ENCODE peak calls at places on chromosomes 4 and X, in seven cellular contexts. One of them, this sample, is unnamed.

GRCh38 chr4:15690020-15690809 is 8.6 kb downstream of the FAM200B start:
- DNase-seq in ACHN: peak
- DNase-seq in progenitor cell of endocrine pancreas: no peak
- DNase-seq in endodermal cell: peak
- DNase-seq in immature natural killer cell: no peak
- DNase-seq in erythroblast: no peak
- DNase-seq in stimulated activated CD8-positive, alpha-beta memory T cell treated with anti-CD3 and anti-CD28 coated beads, Interleukin-15, amount 100 ng/mL, for 24 hours: no peak
- DNase-seq in this sample: no peak

GRCh38 chr4:100095729-100096595 is 94.3 kb downstream of the DDIT4L start:
- DNase-seq in progenitor cell of endocrine pancreas: peak
- DNase-seq in erythroblast: peak
- DNase-seq in stimulated activated CD8-positive, alpha-beta memory T cell treated with anti-CD3 and anti-CD28 coated beads, Interleukin-15, amount 100 ng/mL, for 24 hours: no peak
- DNase-seq in immature natural killer cell: peak
- DNase-seq in ACHN: peak
- DNase-seq in endodermal cell: peak
- DNase-seq in this sample: peak

GRCh38 chrX:67570839-67571238 is 27.0 kb downstream of the AR start:
- DNase-seq in endodermal cell: no peak
- DNase-seq in ACHN: no peak
- DNase-seq in stimulated activated CD8-positive, alpha-beta memory T cell treated with anti-CD3 and anti-CD28 coated beads, Interleukin-15, amount 100 ng/mL, for 24 hours: no peak
- DNase-seq in immature natural killer cell: no peak
- DNase-seq in erythroblast: no peak
- DNase-seq in progenitor cell of endocrine pancreas: no peak
- DNase-seq in this sample: no peak

GRCh38 chr4:101264993-101265815 is 82.1 kb downstream of the PPP3CA start:
- DNase-seq in ACHN: no peak
- DNase-seq in endodermal cell: no peak
- DNase-seq in progenitor cell of endocrine pancreas: no peak
- DNase-seq in immature natural killer cell: no peak
- DNase-seq in erythroblast: no peak
- DNase-seq in stimulated activated CD8-positive, alpha-beta memory T cell treated with anti-CD3 and anti-CD28 coated beads, Interleukin-15, amount 100 ng/mL, for 24 hours: no peak
- DNase-seq in this sample: no peak

GRCh38 chr4:150167054-150167453 is 88.8 kb downstream of the DCLK2 start:
- DNase-seq in progenitor cell of endocrine pancreas: no peak
- DNase-seq in erythroblast: no peak
- DNase-seq in stimulated activated CD8-positive, alpha-beta memory T cell treated with anti-CD3 and anti-CD28 coated beads, Interleukin-15, amount 100 ng/mL, for 24 hours: no peak
- DNase-seq in ACHN: no peak
- DNase-seq in endodermal cell: no peak
- DNase-seq in immature natural killer cell: no peak
- DNase-seq in this sample: no peak

GRCh38 chr4:185914583-185915199 is 102.7 kb upstream of the SORBS2 start:
- DNase-seq in immature natural killer cell: no peak
- DNase-seq in ACHN: no peak
- DNase-seq in progenitor cell of endocrine pancreas: no peak
- DNase-seq in stimulated activated CD8-positive, alpha-beta memory T cell treated with anti-CD3 and anti-CD28 coated beads, Interleukin-15, amount 100 ng/mL, for 24 hours: no peak
- DNase-seq in erythroblast: no peak
- DNase-seq in endodermal cell: no peak
- DNase-seq in this sample: no peak

GRCh38 chr4:17705107-17705506 is 76.3 kb downstream of the FAM184B start:
- DNase-seq in endodermal cell: no peak
- DNase-seq in erythroblast: no peak
- DNase-seq in immature natural killer cell: no peak
- DNase-seq in progenitor cell of endocrine pancreas: no peak
- DNase-seq in stimulated activated CD8-positive, alpha-beta memory T cell treated with anti-CD3 and anti-CD28 coated beads, Interleukin-15, amount 100 ng/mL, for 24 hours: no peak
- DNase-seq in ACHN: no peak
- DNase-seq in this sample: no peak

GRCh38 chrX:65587616-65588526 is 53.3 kb upstream of the LAS1L start:
- DNase-seq in endodermal cell: no peak
- DNase-seq in erythroblast: peak
- DNase-seq in ACHN: no peak
- DNase-seq in immature natural killer cell: no peak
- DNase-seq in stimulated activated CD8-positive, alpha-beta memory T cell treated with anti-CD3 and anti-CD28 coated beads, Interleukin-15, amount 100 ng/mL, for 24 hours: no peak
- DNase-seq in progenitor cell of endocrine pancreas: no peak
- DNase-seq in this sample: no peak

GRCh38 chr4:64781737-64782326 is 372.6 kb upstream of the TECRL start:
- DNase-seq in endodermal cell: no peak
- DNase-seq in progenitor cell of endocrine pancreas: no peak
- DNase-seq in ACHN: peak
- DNase-seq in erythroblast: peak
- DNase-seq in immature natural killer cell: no peak
- DNase-seq in stimulated activated CD8-positive, alpha-beta memory T cell treated with anti-CD3 and anti-CD28 coated beads, Interleukin-15, amount 100 ng/mL, for 24 hours: no peak
- DNase-seq in this sample: no peak

GRCh38 chr4:1601533-1601835 is 82.6 kb downstream of the FAM53A start:
- DNase-seq in erythroblast: no peak
- DNase-seq in stimulated activated CD8-positive, alpha-beta memory T cell treated with anti-CD3 and anti-CD28 coated beads, Interleukin-15, amount 100 ng/mL, for 24 hours: no peak
- DNase-seq in endodermal cell: no peak
- DNase-seq in immature natural killer cell: no peak
- DNase-seq in ACHN: no peak
- DNase-seq in progenitor cell of endocrine pancreas: no peak
- DNase-seq in this sample: no peak

GRCh38 chrX:96551320-96551872 is 133.2 kb upstream of the DIAPH2 start:
- DNase-seq in progenitor cell of endocrine pancreas: no peak
- DNase-seq in stimulated activated CD8-positive, alpha-beta memory T cell treated with anti-CD3 and anti-CD28 coated beads, Interleukin-15, amount 100 ng/mL, for 24 hours: no peak
- DNase-seq in erythroblast: no peak
- DNase-seq in endodermal cell: no peak
- DNase-seq in immature natural killer cell: no peak
- DNase-seq in ACHN: no peak
- DNase-seq in this sample: no peak

GRCh38 chr4:2071252-2071911 is 12.3 kb downstream of the NAT8L start:
- DNase-seq in ACHN: no peak
- DNase-seq in immature natural killer cell: no peak
- DNase-seq in progenitor cell of endocrine pancreas: no peak
- DNase-seq in endodermal cell: peak
- DNase-seq in stimulated activated CD8-positive, alpha-beta memory T cell treated with anti-CD3 and anti-CD28 coated beads, Interleukin-15, amount 100 ng/mL, for 24 hours: no peak
- DNase-seq in erythroblast: no peak
- DNase-seq in this sample: no peak

GRCh38 chr4:25993564-25994185 is 79.7 kb downstream of the SMIM20 start:
- DNase-seq in immature natural killer cell: no peak
- DNase-seq in erythroblast: peak
- DNase-seq in endodermal cell: peak
- DNase-seq in stimulated activated CD8-positive, alpha-beta memory T cell treated with anti-CD3 and anti-CD28 coated beads, Interleukin-15, amount 100 ng/mL, for 24 hours: no peak
- DNase-seq in ACHN: peak
- DNase-seq in progenitor cell of endocrine pancreas: no peak
- DNase-seq in this sample: no peak

GRCh38 chrX:148203531-148203930 is 222.4 kb downstream of the FMR1NB start:
- DNase-seq in immature natural killer cell: no peak
- DNase-seq in erythroblast: no peak
- DNase-seq in stimulated activated CD8-positive, alpha-beta memory T cell treated with anti-CD3 and anti-CD28 coated beads, Interleukin-15, amount 100 ng/mL, for 24 hours: no peak
- DNase-seq in endodermal cell: no peak
- DNase-seq in ACHN: no peak
- DNase-seq in progenitor cell of endocrine pancreas: no peak
- DNase-seq in this sample: no peak

GRCh38 chr4:2363056-2363719 is 55.3 kb downstream of the ZFYVE28 start:
- DNase-seq in progenitor cell of endocrine pancreas: no peak
- DNase-seq in endodermal cell: peak
- DNase-seq in ACHN: no peak
- DNase-seq in erythroblast: no peak
- DNase-seq in stimulated activated CD8-positive, alpha-beta memory T cell treated with anti-CD3 and anti-CD28 coated beads, Interleukin-15, amount 100 ng/mL, for 24 hours: no peak
- DNase-seq in immature natural killer cell: no peak
- DNase-seq in this sample: no peak

GRCh38 chr4:158810487-158811215 is 41.8 kb downstream of the FNIP2 start:
- DNase-seq in ACHN: peak
- DNase-seq in erythroblast: no peak
- DNase-seq in immature natural killer cell: no peak
- DNase-seq in progenitor cell of endocrine pancreas: no peak
- DNase-seq in stimulated activated CD8-positive, alpha-beta memory T cell treated with anti-CD3 and anti-CD28 coated beads, Interleukin-15, amount 100 ng/mL, for 24 hours: no peak
- DNase-seq in endodermal cell: no peak
- DNase-seq in this sample: no peak

GRCh38 chr4:21543514-21543913 is 405.1 kb downstream of the KCNIP4 start:
- DNase-seq in ACHN: no peak
- DNase-seq in stimulated activated CD8-positive, alpha-beta memory T cell treated with anti-CD3 and anti-CD28 coated beads, Interleukin-15, amount 100 ng/mL, for 24 hours: no peak
- DNase-seq in endodermal cell: no peak
- DNase-seq in immature natural killer cell: no peak
- DNase-seq in erythroblast: no peak
- DNase-seq in progenitor cell of endocrine pancreas: no peak
- DNase-seq in this sample: no peak

GRCh38 chr4:3376266-3376665 is 65.5 kb upstream of the HGFAC start:
- DNase-seq in stimulated activated CD8-positive, alpha-beta memory T cell treated with anti-CD3 and anti-CD28 coated beads, Interleukin-15, amount 100 ng/mL, for 24 hours: no peak
- DNase-seq in ACHN: no peak
- DNase-seq in progenitor cell of endocrine pancreas: no peak
- DNase-seq in immature natural killer cell: no peak
- DNase-seq in erythroblast: no peak
- DNase-seq in endodermal cell: no peak
- DNase-seq in this sample: no peak

GRCh38 chr4:151091047-151091446 is 8.4 kb upstream of the RPS3A start:
- DNase-seq in stimulated activated CD8-positive, alpha-beta memory T cell treated with anti-CD3 and anti-CD28 coated beads, Interleukin-15, amount 100 ng/mL, for 24 hours: no peak
- DNase-seq in erythroblast: no peak
- DNase-seq in endodermal cell: no peak
- DNase-seq in ACHN: no peak
- DNase-seq in progenitor cell of endocrine pancreas: no peak
- DNase-seq in immature natural killer cell: no peak
- DNase-seq in this sample: no peak

GRCh38 chr4:184826315-184827266 is 823 bp upstream of the ACSL1 start:
- DNase-seq in erythroblast: peak
- DNase-seq in endodermal cell: no peak
- DNase-seq in stimulated activated CD8-positive, alpha-beta memory T cell treated with anti-CD3 and anti-CD28 coated beads, Interleukin-15, amount 100 ng/mL, for 24 hours: no peak
- DNase-seq in progenitor cell of endocrine pancreas: no peak
- DNase-seq in ACHN: peak
- DNase-seq in immature natural killer cell: peak
- DNase-seq in this sample: peak

GRCh38 chr4:51845736-51846135 is 2.8 kb downstream of the DCUN1D4 start:
- DNase-seq in endodermal cell: no peak
- DNase-seq in immature natural killer cell: no peak
- DNase-seq in progenitor cell of endocrine pancreas: no peak
- DNase-seq in stimulated activated CD8-positive, alpha-beta memory T cell treated with anti-CD3 and anti-CD28 coated beads, Interleukin-15, amount 100 ng/mL, for 24 hours: no peak
- DNase-seq in erythroblast: no peak
- DNase-seq in ACHN: no peak
- DNase-seq in this sample: no peak

GRCh38 chrX:151239748-151240147 is 63.4 kb downstream of the GPR50 start:
- DNase-seq in immature natural killer cell: no peak
- DNase-seq in endodermal cell: no peak
- DNase-seq in erythroblast: no peak
- DNase-seq in stimulated activated CD8-positive, alpha-beta memory T cell treated with anti-CD3 and anti-CD28 coated beads, Interleukin-15, amount 100 ng/mL, for 24 hours: no peak
- DNase-seq in progenitor cell of endocrine pancreas: no peak
- DNase-seq in ACHN: no peak
- DNase-seq in this sample: no peak

GRCh38 chrX:154051210-154051810 is 31.6 kb upstream of the IRAK1 start:
- DNase-seq in endodermal cell: peak
- DNase-seq in ACHN: peak
- DNase-seq in stimulated activated CD8-positive, alpha-beta memory T cell treated with anti-CD3 and anti-CD28 coated beads, Interleukin-15, amount 100 ng/mL, for 24 hours: peak
- DNase-seq in immature natural killer cell: peak
- DNase-seq in progenitor cell of endocrine pancreas: peak
- DNase-seq in erythroblast: peak
- DNase-seq in this sample: peak

GRCh38 chr4:37803348-37803973 is 23.0 kb upstream of the PGM2 start:
- DNase-seq in progenitor cell of endocrine pancreas: no peak
- DNase-seq in immature natural killer cell: peak
- DNase-seq in erythroblast: peak
- DNase-seq in ACHN: peak
- DNase-seq in endodermal cell: no peak
- DNase-seq in stimulated activated CD8-positive, alpha-beta memory T cell treated with anti-CD3 and anti-CD28 coated beads, Interleukin-15, amount 100 ng/mL, for 24 hours: no peak
- DNase-seq in this sample: no peak

GRCh38 chr4:610411-611261 is 14.7 kb upstream of the PDE6B start:
- DNase-seq in stimulated activated CD8-positive, alpha-beta memory T cell treated with anti-CD3 and anti-CD28 coated beads, Interleukin-15, amount 100 ng/mL, for 24 hours: no peak
- DNase-seq in erythroblast: no peak
- DNase-seq in ACHN: peak
- DNase-seq in progenitor cell of endocrine pancreas: no peak
- DNase-seq in immature natural killer cell: no peak
- DNase-seq in endodermal cell: peak
- DNase-seq in this sample: no peak

GRCh38 chrX:37993857-37994619 is 12.3 kb upstream of the SYTL5 start:
- DNase-seq in progenitor cell of endocrine pancreas: no peak
- DNase-seq in stimulated activated CD8-positive, alpha-beta memory T cell treated with anti-CD3 and anti-CD28 coated beads, Interleukin-15, amount 100 ng/mL, for 24 hours: no peak
- DNase-seq in ACHN: no peak
- DNase-seq in erythroblast: peak
- DNase-seq in endodermal cell: peak
- DNase-seq in immature natural killer cell: no peak
- DNase-seq in this sample: no peak

This sample was measured in activated T-helper 2 cell treated with anti-CD3 and anti-CD28 coated beads, Interferon-gamma antibody, Interleukin-2, Interleukin-4, amounts not matched to agents 10 μg/mL and 5 μg/mL and 100 μg/mL, durations not matched to agents 14 hours and 24 hours and 36 hours.